ENCODE peak calls at places on chromosomes 12 and 14, in nine cellular contexts. K is mammary epithelial cell; U is foreskin keratinocyte; H is coronary artery; G is WERI-Rb-1; N is uterus; P is naive thymus-derived CD4-positive, alpha-beta T cell; S is CD4-positive, alpha-beta T cell; R is MM.1S. E is an unnamed sample.

GRCh38 chr14:50116986-50117385 is 614 bp upstream of the VCPKMT start:
- DNase-seq in K (no peak), U (no peak), H (no peak), G (no peak), N (no peak), P (no peak), S (no peak), R (no peak), E (peak; percentile 24)

GRCh38 chr12:27970981-27971489 is 1.5 kb downstream of the PTHLH start:
- DNase-seq in K (no peak), U (peak; percentile 70), H (no peak), G (no peak), N (no peak), P (no peak), S (no peak), R (no peak), E (no peak)

GRCh38 chr12:79887912-79888311 is 47.0 kb downstream of the PPP1R12A start:
- DNase-seq in K (no peak), U (no peak), H (no peak), G (no peak), N (no peak), P (no peak), S (no peak), R (no peak), E (no peak)

GRCh38 chr14:67358914-67359313 is 690 bp downstream of the ATP6V1D start:
- DNase-seq in K (peak; percentile 23), U (peak; percentile 30), H (no peak), G (peak; percentile 14), N (no peak), P (no peak), S (no peak), R (no peak), E (peak; percentile 18)

GRCh38 chr14:24243336-24243836 is 963 bp upstream of the TINF2 start:
- DNase-seq in K (peak; percentile 13), U (no peak), H (peak; percentile 75), G (peak; percentile 53), N (peak; percentile 45), P (no peak), S (no peak), R (peak; percentile 9), E (peak; percentile 47)

GRCh38 chr12:32558941-32559340 is 120.2 kb upstream of the DNM1L start:
- DNase-seq in K (no peak), U (no peak), H (no peak), G (no peak), N (no peak), P (no peak), S (no peak), R (peak; percentile 87), E (no peak)

GRCh38 chr12:10960260-10960659 is 21.2 kb upstream of the TAS2R14 start:
- DNase-seq in K (no peak), U (no peak), H (no peak), G (no peak), N (no peak), P (no peak), S (no peak), R (no peak), E (no peak)

GRCh38 chr14:86391085-86391484 is 861.1 kb downstream of the FLRT2 start:
- DNase-seq in K (no peak), U (no peak), H (no peak), G (no peak), N (no peak), P (no peak), S (no peak), R (no peak), E (no peak)

GRCh38 chr12:29317556-29318363 is 63.2 kb downstream of the ERGIC2 start:
- DNase-seq in K (peak; percentile 52), U (peak; percentile 63), H (no peak), G (peak; percentile 51), N (no peak), P (peak; percentile 22), S (peak; percentile 27), R (peak; percentile 73), E (peak; percentile 87)

GRCh38 chr14:91953170-91953985 is 5.9 kb upstream of the FBLN5 start:
- DNase-seq in K (no peak), U (no peak), H (no peak), G (no peak), N (no peak), P (no peak), S (no peak), R (no peak), E (no peak)

GRCh38 chr12:116319851-116320621 is 42.5 kb upstream of the MED13L start:
- DNase-seq in K (peak; percentile 86), U (peak; percentile 94), H (peak; percentile 88), G (no peak), N (peak; percentile 93), P (peak; percentile 34), S (no peak), R (peak; percentile 10), E (no peak)

GRCh38 chr12:92796650-92797049 is 93.9 kb downstream of the PLEKHG7 start:
- DNase-seq in K (peak; percentile 8), U (peak; percentile 34), H (no peak), G (no peak), N (no peak), P (no peak), S (no peak), R (no peak), E (no peak)

GRCh38 chr14:89681086-89682018 is 264.3 kb upstream of the FOXN3 start:
- DNase-seq in K (no peak), U (no peak), H (no peak), G (no peak), N (no peak), P (peak; percentile 63), S (no peak), R (peak; percentile 11), E (peak; percentile 56)

GRCh38 chr14:104681689-104682074 is 7.7 kb upstream of the INF2 start:
- DNase-seq in K (peak; percentile 77), U (peak; percentile 64), H (peak; percentile 92), G (peak; percentile 79), N (peak; percentile 89), P (no peak), S (no peak), R (no peak), E (peak; percentile 85)

GRCh38 chr14:51806624-51807023 is 53.8 kb upstream of the GNG2 start:
- DNase-seq in K (no peak), U (no peak), H (no peak), G (no peak), N (no peak), P (no peak), S (no peak), R (no peak), E (no peak)

GRCh38 chr14:64012720-64013119 is 159.9 kb downstream of the SYNE2 start:
- DNase-seq in K (no peak), U (no peak), H (no peak), G (no peak), N (no peak), P (no peak), S (no peak), R (no peak), E (no peak)

DNA sequence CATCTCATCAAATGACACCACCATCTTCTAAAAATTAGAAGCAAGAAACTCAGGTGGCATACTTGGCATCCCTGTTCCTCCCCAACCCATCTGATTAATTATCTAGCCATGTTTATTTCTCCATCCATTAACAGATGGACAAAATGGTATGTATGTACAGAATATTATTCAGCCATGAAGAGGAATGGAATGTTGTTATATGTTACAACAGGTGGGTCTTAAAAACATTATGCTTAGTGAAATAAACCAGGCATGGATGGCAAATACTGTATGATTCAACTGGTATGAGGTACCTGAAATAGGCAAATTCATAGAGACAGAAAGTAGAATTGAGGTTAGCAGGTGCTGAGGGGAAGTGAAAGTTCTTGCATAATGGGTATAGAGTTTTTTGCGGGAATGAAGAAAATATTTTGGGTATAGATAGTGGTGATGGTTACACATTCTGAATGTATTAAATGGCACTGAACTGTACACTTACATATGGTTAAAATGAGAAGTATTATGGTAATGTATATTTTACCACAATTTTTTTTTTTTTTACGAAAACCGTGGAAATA is 17.5 kb downstream of the YY1 start:
- DNase-seq in K (no peak), U (no peak), H (no peak), G (no peak), N (no peak), P (no peak), S (no peak), R (peak; percentile 14), E (no peak)
- H3K27ac ChIP-seq in K (no peak overlapping the region), U (no peak overlapping the region), H (no peak overlapping the region), G (no peak overlapping the region), N (no peak overlapping the region), P (no peak overlapping the region), S (no peak overlapping the region), R (no peak overlapping the region), E (no peak overlapping the region)

GRCh38 chr12:7019043-7019569 is 830 bp upstream of the LPCAT3 start:
- DNase-seq in K (no peak), U (no peak), H (no peak), G (peak; percentile 25), N (no peak), P (no peak), S (no peak), R (no peak), E (peak; percentile 20)
- H3K27ac ChIP-seq in K (no peak overlapping the region), U (no peak overlapping the region), H (peak overlapping the region; percentile 89), G (peak overlapping the region; percentile 89), N (peak overlapping the region; percentile 84), P (peak overlapping the region; percentile 89), S (peak overlapping the region; percentile 87), R (no peak overlapping the region), E (peak overlapping the region; percentile 96)

GRCh38 chr12:123095074-123095694 is 55.7 kb downstream of the PITPNM2 start:
- DNase-seq in K (no peak), U (no peak), H (no peak), G (peak; percentile 43), N (no peak), P (no peak), S (no peak), R (no peak), E (no peak)

GRCh38 chr12:123091756-123092155 is 59.1 kb downstream of the PITPNM2 start:
- DNase-seq in K (no peak), U (no peak), H (no peak), G (no peak), N (no peak), P (no peak), S (no peak), R (no peak), E (no peak)

GRCh38 chr12:123091230-123091629 is 59.7 kb downstream of the PITPNM2 start:
- DNase-seq in K (no peak), U (no peak), H (no peak), G (no peak), N (no peak), P (no peak), S (no peak), R (no peak), E (no peak)

GRCh38 chr12:123094349-123095073 is 56.4 kb downstream of the PITPNM2 start:
- DNase-seq in K (peak; percentile 78), U (no peak), H (no peak), G (no peak), N (peak; percentile 68), P (no peak), S (no peak), R (no peak), E (peak; percentile 10)

DNA sequence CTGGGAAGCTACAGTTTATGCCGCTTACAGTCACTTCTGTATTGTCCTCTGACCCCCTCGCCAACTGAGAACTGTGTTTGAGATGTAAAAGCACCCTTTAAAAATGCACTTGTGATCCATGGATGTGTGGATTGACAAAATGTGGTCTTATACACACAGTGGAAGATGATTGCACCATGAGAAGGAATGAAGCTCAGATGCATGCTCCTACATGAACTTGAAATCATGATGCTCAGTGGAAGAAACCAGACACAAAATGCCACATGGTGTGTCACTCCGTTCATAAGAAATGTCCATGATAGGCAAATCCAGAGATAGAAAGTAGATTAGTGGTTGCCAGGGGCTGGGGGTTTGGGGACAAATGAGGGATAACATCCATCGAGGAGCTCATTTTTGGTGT is 58.0 kb downstream of the PITPNM2 start:
- DNase-seq in K (peak; percentile 68), U (peak; percentile 51), H (no peak), G (no peak), N (no peak), P (no peak), S (no peak), R (no peak), E (no peak)
- H3K27ac ChIP-seq in K (no peak overlapping the region), U (no peak overlapping the region), H (no peak overlapping the region), G (peak overlapping the region; percentile 65), N (no peak overlapping the region), P (no peak overlapping the region), S (no peak overlapping the region), R (no peak overlapping the region), E (no peak overlapping the region)

GRCh38 chr12:99847936-99848335 is 136.8 kb downstream of the ANKS1B start:
- DNase-seq in K (no peak), U (no peak), H (no peak), G (no peak), N (no peak), P (no peak), S (no peak), R (no peak), E (no peak)
- H3K27ac ChIP-seq in K (no peak overlapping the region), U (no peak overlapping the region), H (no peak overlapping the region), G (no peak overlapping the region), N (no peak overlapping the region), P (no peak overlapping the region), S (no peak overlapping the region), R (no peak overlapping the region), E (no peak overlapping the region)